ENCODE peak calls at places on chromosomes 4 and X, in four cellular contexts. G, Q, L and H are unnamed samples.

GRCh38 chrX:47264507-47265173 is 31.8 kb downstream of the USP11 start:
- DNase-seq in G (peak), Q (no peak), L (peak), H (no peak)

GRCh38 chr4:43282534-43282933 is 390.0 kb downstream of the GRXCR1 start:
- DNase-seq in G (no peak), Q (no peak), L (no peak), H (no peak)

GRCh38 chrX:129772796-129773431 is 6.8 kb upstream of the SASH3 start:
- DNase-seq in G (no peak), Q (peak), L (no peak), H (no peak)

GRCh38 chrX:40734956-40735317 is 405 bp downstream of the MED14 start:
- DNase-seq in G (no peak), Q (no peak), L (no peak), H (no peak)

GRCh38 chr4:8554555-8555100 is 25.6 kb upstream of the GPR78 start:
- DNase-seq in G (no peak), Q (no peak), L (no peak), H (no peak)

GRCh38 chr4:10942166-10942565 is 257.6 kb upstream of the CLNK start:
- DNase-seq in G (no peak), Q (no peak), L (no peak), H (no peak)

GRCh38 chr4:105414316-105414715 is 59.5 kb downstream of the PPA2 start:
- DNase-seq in G (no peak), Q (no peak), L (no peak), H (no peak)

GRCh38 chr4:164440196-164440595 is 313.7 kb upstream of the SMIM31 start:
- DNase-seq in G (no peak), Q (no peak), L (no peak), H (no peak)

GRCh38 chr4:164888096-164888495 is 11.1 kb downstream of the APELA start:
- DNase-seq in G (no peak), Q (no peak), L (no peak), H (no peak)

GRCh38 chrX:51420610-51421009 is 75.8 kb downstream of the NUDT11 start:
- DNase-seq in G (peak), Q (no peak), L (peak), H (peak)

GRCh38 chr4:19925516-19925915 is 326.2 kb upstream of the SLIT2 start:
- DNase-seq in G (no peak), Q (no peak), L (no peak), H (no peak)

GRCh38 chr4:185794637-185795036 is 17.4 kb downstream of the SORBS2 start:
- DNase-seq in G (no peak), Q (no peak), L (no peak), H (no peak)

GRCh38 chr4:128768373-128768996 is 41.0 kb upstream of the JADE1 start:
- DNase-seq in G (no peak), Q (no peak), L (peak), H (no peak)

GRCh38 chr4:128653514-128654420 is 155.7 kb upstream of the JADE1 start:
- DNase-seq in G (no peak), Q (no peak), L (no peak), H (no peak)

GRCh38 chr4:116023049-116023448 is 909.6 kb upstream of the NDST4 start:
- DNase-seq in G (no peak), Q (no peak), L (no peak), H (no peak)

GRCh38 chr4:127525585-127525984 is 107.2 kb upstream of the INTU start:
- DNase-seq in G (no peak), Q (no peak), L (peak), H (no peak)

GRCh38 chr4:153497091-153497531 is 31.0 kb downstream of the TMEM131L start:
- DNase-seq in G (peak), Q (no peak), L (peak), H (no peak)

GRCh38 chr4:110184791-110185155 is 13.6 kb downstream of the ELOVL6 start:
- DNase-seq in G (no peak), Q (no peak), L (no peak), H (no peak)

GRCh38 chrX:102560423-102561068 is 38.8 kb upstream of the ARMCX5 start:
- DNase-seq in G (no peak), Q (no peak), L (no peak), H (no peak)

GRCh38 chr4:160091631-160092030 is 988.8 kb downstream of the RAPGEF2 start:
- DNase-seq in G (no peak), Q (no peak), L (no peak), H (no peak)

GRCh38 chr4:138204507-138204906 is 37.6 kb downstream of the SLC7A11 start:
- DNase-seq in G (peak), Q (no peak), L (no peak), H (no peak)

GRCh38 chr4:76216975-76217814 is 3.6 kb upstream of the SCARB2 start:
- DNase-seq in G (no peak), Q (no peak), L (no peak), H (no peak)

GRCh38 chr4:965048-965765 is 8.2 kb downstream of the DGKQ start:
- DNase-seq in G (no peak), Q (no peak), L (no peak), H (no peak)

GRCh38 chrX:15567886-15568616 is 32.7 kb downstream of the ACE2 start:
- DNase-seq in G (peak), Q (no peak), L (no peak), H (no peak)

GRCh38 chrX:28022371-28022770 is 41.1 kb upstream of the DCAF8L1 start:
- DNase-seq in G (no peak), Q (no peak), L (no peak), H (no peak)

GRCh38 chr4:114659386-114660008 is 60.9 kb downstream of the UGT8 start:
- DNase-seq in G (peak), Q (peak), L (peak), H (peak)

GRCh38 chrX:128992107-128992971 is 531.0 kb downstream of the SMARCA1 start:
- DNase-seq in G (no peak), Q (no peak), L (no peak), H (peak)

GRCh38 chr4:2936773-2937145 is 26.4 kb downstream of the NOP14 start:
- DNase-seq in G (no peak), Q (peak), L (no peak), H (no peak)

GRCh38 chr4:878796-879729 is 53.1 kb downstream of the GAK start:
- DNase-seq in G (no peak), Q (no peak), L (no peak), H (no peak)

GRCh38 chr4:81635128-81635527 is 163.4 kb upstream of the RASGEF1B start:
- DNase-seq in G (no peak), Q (no peak), L (no peak), H (no peak)

GRCh38 chr4:38377195-38377594 is 286.8 kb upstream of the KLF3 start:
- DNase-seq in G (no peak), Q (no peak), L (no peak), H (no peak)

GRCh38 chr4:127920521-127920920 is 39.8 kb downstream of the PLK4 start:
- DNase-seq in G (no peak), Q (no peak), L (no peak), H (no peak)

GRCh38 chr4:74446193-74446868 is 1.4 kb downstream of the AREG start:
- DNase-seq in G (no peak), Q (no peak), L (no peak), H (no peak)

GRCh38 chr4:184649971-184650855 is 675 bp downstream of the PRIMPOL start:
- DNase-seq in G (peak), Q (no peak), L (peak), H (no peak)

GRCh38 chr4:107629318-107629717 is 90.7 kb downstream of the PAPSS1 start:
- DNase-seq in G (no peak), Q (no peak), L (no peak), H (no peak)

GRCh38 chrX:56853436-56853835 is 124.4 kb downstream of the NBDY start:
- DNase-seq in G (no peak), Q (no peak), L (no peak), H (no peak)

GRCh38 chr4:56843421-56843899 is 22.0 kb upstream of the SPINK2 start:
- DNase-seq in G (no peak), Q (no peak), L (peak), H (peak)

GRCh38 chr4:92305878-92306520 is 2.2 kb downstream of the GRID2 start:
- DNase-seq in G (no peak), Q (no peak), L (no peak), H (peak)
- TF ChIP-seq FOXM1 in G (no peak), Q (no peak), L (no peak), H (no peak)

GRCh38 chrX:45756562-45756961 is 555.9 kb upstream of the DIPK2B start:
- DNase-seq in G (no peak), Q (no peak), L (no peak), H (no peak)

GRCh38 chrX:45760187-45760742 is 559.6 kb upstream of the DIPK2B start:
- DNase-seq in G (no peak), Q (no peak), L (no peak), H (no peak)

GRCh38 chrX:45757272-45757671 is 556.6 kb upstream of the DIPK2B start:
- DNase-seq in G (no peak), Q (no peak), L (no peak), H (no peak)

GRCh38 chrX:45758319-45758718 is 557.6 kb upstream of the DIPK2B start:
- DNase-seq in G (no peak), Q (peak), L (no peak), H (no peak)

GRCh38 chrX:45758738-45759397 is 558.2 kb upstream of the DIPK2B start:
- DNase-seq in G (no peak), Q (peak), L (no peak), H (no peak)
- TF ChIP-seq SP1 in G (no peak), Q (no peak), L (no peak), H (no peak)

GRCh38 chr4:41256131-41256739 is 493 bp upstream of the UCHL1 start:
- DNase-seq in G (no peak), Q (no peak), L (no peak), H (peak)
- TF ChIP-seq FOXM1 in G (no peak), Q (no peak), L (no peak), H (no peak)

GRCh38 chrX:68874076-68874475 is 45.3 kb downstream of the EFNB1 start:
- DNase-seq in G (no peak), Q (no peak), L (no peak), H (no peak)
- TF ChIP-seq SP1 in G (no peak), Q (no peak), L (no peak), H (no peak)

DNA sequence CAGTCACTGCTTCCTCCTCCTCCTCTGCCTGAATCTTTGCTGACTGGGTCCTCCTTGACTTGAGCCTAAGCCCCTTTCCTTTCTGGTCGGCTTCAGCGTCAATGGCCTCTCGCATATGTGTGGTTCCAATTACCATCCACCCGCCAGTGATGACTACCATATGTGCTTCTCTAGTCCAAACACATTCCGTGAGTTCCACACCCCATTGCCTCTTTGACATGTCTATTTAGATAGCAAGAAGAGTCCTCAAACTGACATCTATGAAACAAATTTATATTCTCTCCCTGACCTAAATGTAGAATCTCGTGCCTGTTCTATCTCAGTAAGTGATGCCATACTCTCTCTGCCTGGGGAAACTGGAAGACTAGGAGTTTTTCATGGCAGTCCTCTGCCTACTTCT is 19.7 kb downstream of the MXRA5 start:
- DNase-seq in G (no peak), Q (no peak), L (no peak), H (no peak)
- TF ChIP-seq FOXM1 in G (no peak), Q (no peak), L (no peak), H (no peak)

DNA sequence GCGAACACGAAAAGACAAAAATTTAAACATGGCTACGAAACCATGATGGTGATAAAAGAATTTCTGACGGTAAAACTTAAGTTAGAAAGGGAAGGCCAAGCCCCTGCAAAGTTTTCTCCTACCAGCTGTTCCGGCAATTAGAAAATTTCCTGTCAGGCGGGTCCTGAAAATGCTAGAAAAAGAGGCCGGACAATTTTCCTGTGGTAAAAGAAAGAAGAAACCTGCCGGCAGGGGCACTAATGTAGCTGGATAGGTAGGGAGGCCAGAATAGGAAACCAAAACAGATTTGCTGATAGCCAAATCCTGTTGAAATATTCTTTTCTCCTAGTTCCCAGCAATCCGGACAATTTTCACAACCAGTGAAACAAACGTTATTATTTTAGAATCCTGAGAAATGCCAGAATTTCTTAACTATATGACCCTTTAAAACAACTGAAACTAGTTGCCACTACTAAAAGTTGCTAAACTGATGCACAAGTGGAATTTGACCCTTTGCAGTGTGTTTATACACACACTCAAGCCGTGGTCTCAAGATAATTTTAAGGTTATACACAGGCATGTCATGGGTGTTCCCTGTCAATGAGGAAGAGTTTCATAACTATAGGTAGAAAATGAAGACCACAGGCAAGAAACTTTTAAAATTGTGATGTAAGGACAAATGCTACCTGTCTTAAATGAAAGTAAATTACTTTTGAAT is 47.8 kb downstream of the RPS6KA3 start:
- DNase-seq in G (no peak), Q (no peak), L (peak), H (peak)
- TF ChIP-seq SP1 in G (no peak), Q (no peak), L (no peak), H (no peak)

DNA sequence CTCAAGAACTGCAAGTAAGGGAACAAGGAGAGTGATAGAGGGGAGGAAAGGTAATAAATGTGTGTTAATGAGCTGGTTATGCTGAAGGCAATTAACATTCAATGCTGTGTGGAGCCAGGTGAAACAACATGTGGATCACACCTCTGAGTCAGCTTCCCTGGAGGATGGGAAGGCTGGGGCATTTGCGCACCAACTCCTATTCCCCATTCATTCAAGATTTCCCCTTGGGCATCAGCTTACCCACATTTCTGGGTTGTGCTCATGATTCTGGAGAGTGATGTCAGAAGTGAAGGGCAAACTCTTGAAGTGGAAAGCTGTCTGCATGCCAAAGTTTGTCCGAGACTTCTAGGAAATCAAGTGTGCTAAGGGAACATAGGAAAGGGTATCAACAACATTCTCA is 461.4 kb downstream of the MID1IP1 start:
- DNase-seq in G (no peak), Q (no peak), L (no peak), H (no peak)
- TF ChIP-seq FOXM1 in G (no peak), Q (no peak), L (no peak), H (no peak)

GRCh38 chr4:176134670-176135069 is 60.7 kb downstream of the SPATA4 start:
- DNase-seq in G (no peak), Q (no peak), L (no peak), H (no peak)

GRCh38 chr4:176142253-176142652 is 53.1 kb downstream of the SPATA4 start:
- DNase-seq in G (no peak), Q (no peak), L (no peak), H (no peak)

GRCh38 chr4:176139518-176139917 is 55.9 kb downstream of the SPATA4 start:
- DNase-seq in G (no peak), Q (no peak), L (no peak), H (no peak)

DNA sequence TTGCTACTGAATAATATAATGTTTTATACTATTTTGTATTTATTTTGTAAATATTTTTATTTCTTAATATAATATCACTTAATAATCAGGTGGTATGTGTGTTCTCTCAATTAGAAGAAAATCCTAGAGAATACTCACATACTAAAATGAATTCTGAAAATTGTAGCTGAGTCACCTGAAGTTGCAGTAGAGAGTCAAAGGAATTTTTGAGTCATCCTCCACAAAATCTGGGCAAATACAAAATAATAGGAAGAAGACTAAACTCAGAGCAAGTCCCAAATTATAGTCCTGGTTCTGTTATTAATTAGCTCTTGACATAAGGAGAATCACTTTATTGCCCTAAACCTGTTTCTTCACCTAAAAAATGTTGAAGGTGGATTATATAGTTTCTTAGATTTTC is 57.8 kb downstream of the SPATA4 start:
- DNase-seq in G (no peak), Q (no peak), L (no peak), H (no peak)
- TF ChIP-seq SP1 in G (no peak), Q (no peak), L (no peak), H (no peak)